ENCODE peak calls at places on chromosome 7, in six cellular contexts. One of them, this sample, is unnamed.

GRCh38 chr7:79610905-79611304 is 157.4 kb upstream of the MAGI2 start:
- DNase-seq in K562: no peak
- DNase-seq in H1: no peak
- DNase-seq in GM12878: no peak
- DNase-seq in HepG2: no peak
- DNase-seq in SK-N-SH: peak; percentile 66
- DNase-seq in this sample: no peak

GRCh38 chr7:22845221-22845844 is 22.7 kb upstream of the TOMM7 start:
- DNase-seq in HepG2: no peak
- DNase-seq in H1: no peak
- DNase-seq in GM12878: no peak
- DNase-seq in K562: no peak
- DNase-seq in SK-N-SH: no peak
- DNase-seq in this sample: no peak

GRCh38 chr7:43692582-43693373 is 36.5 kb downstream of the COA1 start:
- DNase-seq in SK-N-SH: no peak
- DNase-seq in GM12878: no peak
- DNase-seq in K562: no peak
- DNase-seq in HepG2: no peak
- DNase-seq in H1: no peak
- DNase-seq in this sample: no peak

GRCh38 chr7:123184271-123184670 is 15.5 kb downstream of the SLC13A1 start:
- DNase-seq in HepG2: no peak
- DNase-seq in H1: no peak
- DNase-seq in SK-N-SH: no peak
- DNase-seq in GM12878: no peak
- DNase-seq in K562: no peak
- DNase-seq in this sample: no peak

GRCh38 chr7:52959336-52959735 is 76.1 kb upstream of the POM121L12 start:
- DNase-seq in SK-N-SH: no peak
- DNase-seq in GM12878: no peak
- DNase-seq in H1: no peak
- DNase-seq in K562: no peak
- DNase-seq in HepG2: no peak
- DNase-seq in this sample: no peak

GRCh38 chr7:50379082-50379481 is 71.1 kb downstream of the FIGNL1 start:
- DNase-seq in HepG2: peak; percentile 1
- DNase-seq in H1: peak; percentile 51
- DNase-seq in K562: no peak
- DNase-seq in GM12878: no peak
- DNase-seq in SK-N-SH: no peak
- DNase-seq in this sample: no peak

GRCh38 chr7:149819141-149819960 is 18.8 kb upstream of the ZNF862 start:
- DNase-seq in GM12878: no peak
- DNase-seq in SK-N-SH: no peak
- DNase-seq in H1: no peak
- DNase-seq in K562: no peak
- DNase-seq in HepG2: no peak
- DNase-seq in this sample: no peak

GRCh38 chr7:103116511-103116910 is 32.4 kb downstream of the NAPEPLD start:
- DNase-seq in SK-N-SH: no peak
- DNase-seq in K562: no peak
- DNase-seq in GM12878: no peak
- DNase-seq in H1: no peak
- DNase-seq in HepG2: no peak
- DNase-seq in this sample: no peak

GRCh38 chr7:45174966-45175765 is 17.6 kb downstream of the RAMP3 start:
- DNase-seq in SK-N-SH: no peak
- DNase-seq in GM12878: no peak
- DNase-seq in K562: no peak
- DNase-seq in HepG2: no peak
- DNase-seq in H1: no peak
- DNase-seq in this sample: no peak

GRCh38 chr7:18165176-18165575 is 137.5 kb upstream of the PRPS1L1 start:
- DNase-seq in SK-N-SH: no peak
- DNase-seq in H1: no peak
- DNase-seq in GM12878: no peak
- DNase-seq in K562: no peak
- DNase-seq in HepG2: no peak
- DNase-seq in this sample: no peak

GRCh38 chr7:16916111-16916639 is 34.4 kb upstream of the AGR3 start:
- DNase-seq in HepG2: no peak
- DNase-seq in H1: no peak
- DNase-seq in SK-N-SH: no peak
- DNase-seq in GM12878: no peak
- DNase-seq in K562: peak; percentile 18
- DNase-seq in this sample: no peak

GRCh38 chr7:21243265-21243664 is 184.6 kb upstream of the SP4 start:
- DNase-seq in GM12878: no peak
- DNase-seq in HepG2: no peak
- DNase-seq in SK-N-SH: no peak
- DNase-seq in K562: no peak
- DNase-seq in H1: peak; percentile 3
- DNase-seq in this sample: no peak

GRCh38 chr7:72760602-72761001 is 67.4 kb downstream of the TYW1B start:
- DNase-seq in K562: no peak
- DNase-seq in GM12878: no peak
- DNase-seq in HepG2: no peak
- DNase-seq in SK-N-SH: no peak
- DNase-seq in H1: no peak
- DNase-seq in this sample: no peak

GRCh38 chr7:24946467-24946866 is 33.5 kb downstream of the OSBPL3 start:
- DNase-seq in K562: no peak
- DNase-seq in HepG2: peak; percentile 52
- DNase-seq in SK-N-SH: no peak
- DNase-seq in H1: no peak
- DNase-seq in GM12878: no peak
- DNase-seq in this sample: no peak

GRCh38 chr7:37923996-37924395 is 3.6 kb downstream of the EPDR1 start:
- DNase-seq in H1: no peak
- DNase-seq in GM12878: no peak
- DNase-seq in K562: no peak
- DNase-seq in HepG2: no peak
- DNase-seq in SK-N-SH: no peak
- DNase-seq in this sample: no peak

GRCh38 chr7:27162930-27163775 is 2.2 kb downstream of the HOXA9 start:
- DNase-seq in K562: no peak
- DNase-seq in GM12878: no peak
- DNase-seq in HepG2: no peak
- DNase-seq in SK-N-SH: no peak
- DNase-seq in H1: no peak
- DNase-seq in this sample: no peak
- TF ChIP-seq GABPA in K562: no peak
- TF ChIP-seq GABPA in GM12878: no peak
- TF ChIP-seq GABPA in HepG2: no peak
- TF ChIP-seq GABPA in SK-N-SH: no peak
- TF ChIP-seq GABPA in H1: no peak
- TF ChIP-seq GABPA in this sample: no peak

DNA sequence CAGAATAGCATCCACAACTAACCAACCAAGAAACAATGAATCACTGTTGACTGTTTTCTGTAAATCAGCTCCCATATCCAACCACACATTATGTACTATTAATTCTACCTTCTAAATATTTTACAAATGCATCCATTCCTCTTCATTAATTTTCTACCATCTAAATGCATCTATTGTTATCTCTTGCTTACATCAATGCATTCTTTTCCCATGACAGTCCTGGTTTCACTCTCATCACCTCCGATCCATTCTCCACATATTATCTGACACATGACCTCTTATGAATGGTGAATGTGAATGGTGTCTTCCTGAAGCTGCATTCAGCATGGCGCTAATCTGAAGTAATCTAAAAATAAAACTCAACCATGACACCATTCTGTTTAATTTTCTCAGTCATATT is 153.8 kb upstream of the CALCR start:
- DNase-seq in H1: no peak
- DNase-seq in SK-N-SH: no peak
- DNase-seq in HepG2: no peak
- DNase-seq in K562: no peak
- DNase-seq in GM12878: no peak
- DNase-seq in this sample: no peak
- TF ChIP-seq GABPA in H1: no peak
- TF ChIP-seq GABPA in SK-N-SH: no peak
- TF ChIP-seq GABPA in HepG2: no peak
- TF ChIP-seq GABPA in K562: no peak
- TF ChIP-seq GABPA in GM12878: no peak
- TF ChIP-seq GABPA in this sample: no peak

GRCh38 chr7:12067156-12067831 is 143.8 kb upstream of the TMEM106B start:
- DNase-seq in SK-N-SH: peak; percentile 60
- DNase-seq in H1: peak; percentile 56
- DNase-seq in HepG2: peak; percentile 48
- DNase-seq in GM12878: peak; percentile 5
- DNase-seq in K562: peak; percentile 60
- DNase-seq in this sample: peak; percentile 59
- TF ChIP-seq GABPA in SK-N-SH: no peak
- TF ChIP-seq GABPA in H1: no peak
- TF ChIP-seq GABPA in HepG2: no peak
- TF ChIP-seq GABPA in GM12878: no peak
- TF ChIP-seq GABPA in K562: no peak
- TF ChIP-seq GABPA in this sample: no peak

DNA sequence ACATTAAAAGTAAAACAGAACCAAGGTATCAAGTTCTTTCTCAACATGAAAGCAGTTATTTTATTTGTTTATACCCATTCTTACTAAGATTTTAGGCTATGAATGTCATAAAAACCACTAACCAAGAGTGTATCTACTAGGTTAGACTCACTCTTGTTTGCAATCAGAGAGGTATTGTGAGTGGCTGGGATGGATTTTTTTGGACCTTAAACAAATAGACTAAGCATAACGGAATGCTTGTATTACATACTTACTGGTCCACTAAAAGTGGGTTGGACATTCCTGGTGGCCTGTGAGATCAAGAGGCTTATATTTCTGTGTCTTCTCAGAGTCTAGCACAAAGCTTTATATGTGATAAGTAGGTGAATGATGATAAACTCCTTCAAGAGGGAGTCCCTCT is 32.6 kb upstream of the CBLL1 start:
- DNase-seq in SK-N-SH: no peak
- DNase-seq in K562: no peak
- DNase-seq in HepG2: no peak
- DNase-seq in GM12878: no peak
- DNase-seq in H1: no peak
- DNase-seq in this sample: no peak
- TF ChIP-seq GABPA in SK-N-SH: no peak
- TF ChIP-seq GABPA in K562: no peak
- TF ChIP-seq GABPA in HepG2: no peak
- TF ChIP-seq GABPA in GM12878: no peak
- TF ChIP-seq GABPA in H1: no peak
- TF ChIP-seq GABPA in this sample: no peak

This sample was measured in HL-60.